ENCODE peak calls at places on chromosomes 13 and 19, in five cellular contexts. One of them, this sample, is unnamed.

GRCh38 chr13:62919491-62919890 is 1503.8 kb upstream of the PCDH20 start:
- DNase-seq in sciatic nerve: no peak
- DNase-seq in OCI-LY7: no peak
- DNase-seq in adipocyte: no peak
- DNase-seq in nucleus accumbens: no peak
- DNase-seq in this sample: no peak

GRCh38 chr13:71864094-71864980 is 2.7 kb downstream of the DACH1 start:
- DNase-seq in sciatic nerve: peak
- DNase-seq in OCI-LY7: no peak
- DNase-seq in adipocyte: peak
- DNase-seq in nucleus accumbens: no peak
- DNase-seq in this sample: no peak

GRCh38 chr19:18639706-18640105 is 2.9 kb downstream of the KLHL26 start:
- DNase-seq in sciatic nerve: no peak
- DNase-seq in OCI-LY7: no peak
- DNase-seq in adipocyte: peak
- DNase-seq in nucleus accumbens: no peak
- DNase-seq in this sample: no peak

GRCh38 chr13:25170554-25171107 is 1.5 kb downstream of the AMER2 start:
- DNase-seq in sciatic nerve: no peak
- DNase-seq in OCI-LY7: no peak
- DNase-seq in adipocyte: peak
- DNase-seq in nucleus accumbens: peak
- DNase-seq in this sample: peak

GRCh38 chr19:33194527-33194883 is 375 bp downstream of the LRP3 start:
- DNase-seq in sciatic nerve: no peak
- DNase-seq in OCI-LY7: no peak
- DNase-seq in adipocyte: peak
- DNase-seq in nucleus accumbens: no peak
- DNase-seq in this sample: no peak

GRCh38 chr19:33085570-33086128 is 4.7 kb downstream of the GPATCH1 start:
- DNase-seq in sciatic nerve: no peak
- DNase-seq in OCI-LY7: no peak
- DNase-seq in adipocyte: no peak
- DNase-seq in nucleus accumbens: no peak
- DNase-seq in this sample: no peak

GRCh38 chr19:38891791-38892190 is 7.6 kb downstream of the SIRT2 start:
- DNase-seq in sciatic nerve: no peak
- DNase-seq in OCI-LY7: no peak
- DNase-seq in adipocyte: no peak
- DNase-seq in nucleus accumbens: peak
- DNase-seq in this sample: no peak

GRCh38 chr13:99158846-99159245 is 41.8 kb upstream of the UBAC2 start:
- DNase-seq in sciatic nerve: no peak
- DNase-seq in OCI-LY7: no peak
- DNase-seq in adipocyte: no peak
- DNase-seq in nucleus accumbens: no peak
- DNase-seq in this sample: no peak

GRCh38 chr13:99307648-99308339 is 595 bp upstream of the GPR183 start:
- DNase-seq in sciatic nerve: no peak
- DNase-seq in OCI-LY7: no peak
- DNase-seq in adipocyte: peak
- DNase-seq in nucleus accumbens: no peak
- DNase-seq in this sample: no peak

GRCh38 chr13:78137404-78138142 is 218.9 kb upstream of the EDNRB start:
- DNase-seq in sciatic nerve: no peak
- DNase-seq in OCI-LY7: peak
- DNase-seq in adipocyte: peak
- DNase-seq in nucleus accumbens: no peak
- DNase-seq in this sample: no peak

GRCh38 chr13:79792716-79793115 is 311.8 kb downstream of the NDFIP2 start:
- DNase-seq in sciatic nerve: no peak
- DNase-seq in OCI-LY7: no peak
- DNase-seq in adipocyte: no peak
- DNase-seq in nucleus accumbens: no peak
- DNase-seq in this sample: no peak

GRCh38 chr19:54063350-54064078 is at the start of gene VSTM1:
- DNase-seq in sciatic nerve: no peak
- DNase-seq in OCI-LY7: no peak
- DNase-seq in adipocyte: no peak
- DNase-seq in nucleus accumbens: no peak
- DNase-seq in this sample: no peak

GRCh38 chr19:869245-870177 is 10.0 kb downstream of the CFD start:
- DNase-seq in sciatic nerve: peak
- DNase-seq in OCI-LY7: no peak
- DNase-seq in adipocyte: peak
- DNase-seq in nucleus accumbens: no peak
- DNase-seq in this sample: no peak

This sample was measured in occipital lobe.